ENCODE peak calls at places on chromosomes 12 and 14, in eight cellular contexts. Q, C, W, D, G, V, N and F are unnamed samples.
A peak's percentile ranks its signal among the peaks of the same experiment; 100 is the strongest.

GRCh38 chr12:100576311-100577036 is 3.0 kb downstream of the GAS2L3 start:
- DNase-seq in V (no peak), W (no peak), Q (peak; percentile 28), D (no peak), G (no peak), C (no peak), N (peak; percentile 78), F (peak; percentile 7)

GRCh38 chr12:47812797-47813490 is 6.8 kb downstream of the HDAC7 start:
- DNase-seq in Q (peak; percentile 85), D (no peak), C (no peak), W (peak; percentile 92), N (peak; percentile 78), V (peak; percentile 94), G (peak; percentile 94), F (no peak)

GRCh38 chr14:69651653-69652052 is 40.3 kb downstream of the SUSD6 start:
- DNase-seq in V (no peak), Q (no peak), W (no peak), N (no peak), G (no peak), D (no peak), C (no peak), F (no peak)

GRCh38 chr12:6264402-6265037 is 46.0 kb upstream of the PLEKHG6 start:
- DNase-seq in C (peak; percentile 43), G (peak; percentile 67), Q (no peak), V (no peak), N (no peak), W (no peak), D (no peak), F (no peak)

GRCh38 chr12:115264605-115265004 is 580.6 kb upstream of the TBX3 start:
- DNase-seq in G (no peak), N (no peak), C (no peak), W (no peak), D (no peak), Q (no peak), V (no peak), F (no peak)

GRCh38 chr12:12899530-12900380 is 8.4 kb downstream of the GPRC5A start:
- DNase-seq in V (no peak), C (no peak), N (peak; percentile 91), W (no peak), G (no peak), Q (no peak), D (no peak), F (no peak)

GRCh38 chr12:118436986-118437385 is 60.6 kb downstream of the SUDS3 start:
- DNase-seq in W (no peak), C (no peak), N (peak; percentile 64), Q (no peak), G (no peak), D (no peak), V (no peak), F (no peak)

GRCh38 chr14:32417956-32418552 is 89.0 kb downstream of the AKAP6 start:
- DNase-seq in G (no peak), N (peak; percentile 69), C (no peak), V (no peak), D (peak; percentile 18), W (no peak), Q (no peak), F (no peak)

GRCh38 chr12:11657511-11657910 is 8.0 kb downstream of the ETV6 start:
- DNase-seq in D (no peak), G (no peak), W (no peak), C (no peak), V (no peak), N (no peak), Q (no peak), F (no peak)

GRCh38 chr12:8960185-8960584 is 10.7 kb upstream of the M6PR start:
- DNase-seq in G (no peak), W (no peak), D (no peak), Q (no peak), V (no peak), C (no peak), N (no peak), F (no peak)

GRCh38 chr12:54017027-54017788 is 8.4 kb downstream of the HOXC8 start:
- DNase-seq in C (peak; percentile 52), W (no peak), Q (peak; percentile 83), N (no peak), V (no peak), G (no peak), D (peak; percentile 98), F (peak; percentile 80)

GRCh38 chr14:95291859-95292542 is 27.7 kb downstream of the CLMN start:
- DNase-seq in W (no peak), D (no peak), G (no peak), N (peak; percentile 88), V (peak; percentile 29), Q (no peak), C (peak; percentile 45), F (no peak)

GRCh38 chr12:47394070-47394469 is 311.8 kb downstream of the RPAP3 start:
- DNase-seq in N (no peak), C (no peak), V (no peak), D (no peak), Q (no peak), W (no peak), G (no peak), F (no peak)

GRCh38 chr12:81610955-81611889 is 147.9 kb downstream of the PPFIA2 start:
- DNase-seq in C (no peak), G (no peak), V (no peak), Q (peak; percentile 3), N (no peak), W (no peak), D (no peak), F (no peak)

GRCh38 chr14:23055147-23055550 is 2.2 kb downstream of the CDH24 start:
- DNase-seq in Q (no peak), W (no peak), C (no peak), V (no peak), N (no peak), G (no peak), D (no peak), F (no peak)

GRCh38 chr14:104787736-104788532 is 7.6 kb downstream of the AKT1 start:
- DNase-seq in N (no peak), C (no peak), V (no peak), W (no peak), Q (no peak), D (peak; percentile 93), G (peak; percentile 75), F (no peak)

GRCh38 chr14:103073367-103073875 is 10.6 kb upstream of the LBHD2 start:
- DNase-seq in Q (peak; percentile 55), W (no peak), N (no peak), V (no peak), G (no peak), D (no peak), C (no peak), F (no peak)

GRCh38 chr14:52003324-52003723 is 14.0 kb downstream of the RTRAF start:
- DNase-seq in V (no peak), W (no peak), C (no peak), D (no peak), N (peak; percentile 66), G (no peak), Q (no peak), F (no peak)

GRCh38 chr12:95173392-95174251 is 43.6 kb downstream of the FGD6 start:
- DNase-seq in C (no peak), D (no peak), N (peak; percentile 82), V (no peak), G (peak; percentile 61), W (no peak), Q (peak; percentile 70), F (no peak)

GRCh38 chr12:26125451-26126339 is 858 bp upstream of the BHLHE41 start:
- DNase-seq in V (peak; percentile 59), D (peak; percentile 12), C (peak; percentile 59), Q (peak; percentile 81), N (peak; percentile 72), W (no peak), G (peak; percentile 75), F (peak; percentile 71)

GRCh38 chr14:22456986-22457594 is 131.9 kb downstream of the DAD1 start:
- DNase-seq in N (no peak), D (no peak), W (no peak), Q (no peak), V (no peak), C (no peak), G (no peak), F (no peak)

GRCh38 chr12:6786416-6787094 is 2.8 kb upstream of the CD4 start:
- DNase-seq in W (no peak), D (no peak), V (no peak), Q (no peak), G (no peak), C (no peak), N (no peak), F (no peak)

GRCh38 chr14:97280526-97280925 is 483.3 kb downstream of the VRK1 start:
- DNase-seq in V (no peak), W (no peak), D (no peak), N (no peak), C (no peak), G (no peak), Q (no peak), F (no peak)

GRCh38 chr14:97446087-97446486 is 648.9 kb downstream of the VRK1 start:
- DNase-seq in C (no peak), N (no peak), Q (no peak), G (no peak), V (no peak), W (no peak), D (no peak), F (no peak)

GRCh38 chr12:49810159-49810459 is 18.1 kb downstream of the NCKAP5L start:
- DNase-seq in C (no peak), V (no peak), N (no peak), G (no peak), D (no peak), W (no peak), Q (no peak), F (no peak)